ENCODE peak calls at places on chromosomes 1 and 21, in seven cellular contexts. N is neural progenitor cell, C is GM23338, T is tibial nerve, J is upper lobe of right lung, G is lower lobe of right lung, M is left ventricle myocardium inferior. O is an unnamed sample. For H3K4me1, the result is how much of the 10 kb centered on the place peaks cover.

GRCh38 chr1:231200417-231201031 is 38.7 kb downstream of the TRIM67 start:
- DNase-seq in N (no peak), C (no peak), M (no peak), J (no peak), T (no peak), G (no peak), O (no peak)

GRCh38 chr1:169604781-169605560 is 18.7 kb upstream of the F5 start:
- DNase-seq in N (no peak), G (peak), M (peak), C (no peak), T (no peak), J (peak), O (no peak)

GRCh38 chr1:43234267-43234666 is 35.5 kb upstream of the TMEM125 start:
- DNase-seq in T (no peak), J (no peak), C (no peak), M (no peak), N (no peak), G (no peak), O (no peak)

GRCh38 chr1:226826479-226827245 is 43.8 kb upstream of the PSEN2 start:
- DNase-seq in G (peak), T (no peak), J (no peak), C (no peak), N (no peak), M (no peak), O (no peak)

GRCh38 chr1:6691507-6691906 is 10.1 kb downstream of the DNAJC11 start:
- DNase-seq in J (no peak), N (no peak), T (no peak), M (no peak), C (no peak), G (no peak), O (no peak)

GRCh38 chr1:44907909-44908308 is 64.9 kb upstream of the PTCH2 start:
- DNase-seq in M (no peak), C (no peak), N (no peak), G (no peak), T (no peak), J (no peak), O (no peak)

GRCh38 chr1:192811594-192812239 is 2.9 kb downstream of the RGS2 start:
- DNase-seq in M (no peak), J (no peak), C (no peak), T (no peak), G (no peak), N (no peak), O (no peak)

GRCh38 chr1:110420023-110420662 is 12.6 kb upstream of the LAMTOR5 start:
- DNase-seq in J (no peak), C (no peak), T (no peak), M (no peak), G (no peak), N (no peak), O (no peak)

GRCh38 chr21:45893166-45894106 is 88.1 kb upstream of the COL6A1 start:
- DNase-seq in N (no peak), T (no peak), M (no peak), J (no peak), C (no peak), G (peak), O (no peak)

GRCh38 chr1:196558424-196558823 is 49.8 kb downstream of the KCNT2 start:
- DNase-seq in T (peak), G (no peak), C (no peak), N (no peak), J (no peak), M (no peak), O (no peak)

GRCh38 chr21:34544032-34544496 is 32.1 kb upstream of the KCNE1 start:
- DNase-seq in T (peak), J (peak), M (peak), C (peak), N (peak), G (peak), O (peak)

GRCh38 chr1:63486679-63487078 is 36.3 kb downstream of the ITGB3BP start:
- DNase-seq in N (no peak), T (no peak), G (no peak), M (no peak), J (no peak), C (no peak), O (no peak)

GRCh38 chr1:226668173-226668560 is 70.9 kb downstream of the ITPKB start:
- DNase-seq in J (no peak), G (no peak), C (peak), M (no peak), T (no peak), N (no peak), O (no peak)

GRCh38 chr1:101075926-101076325 is 50.3 kb upstream of the DPH5 start:
- DNase-seq in T (no peak), C (no peak), J (no peak), N (no peak), G (no peak), M (no peak), O (no peak)

GRCh38 chr1:154220970-154221814 is 437 bp downstream of the UBAP2L start:
- DNase-seq in M (peak), C (peak), N (peak), T (peak), G (peak), J (peak), O (peak)

GRCh38 chr1:46492269-46492853 is 2.7 kb downstream of the DMBX1 start:
- DNase-seq in J (no peak), G (no peak), C (no peak), M (no peak), T (no peak), N (no peak), O (no peak)

GRCh38 chr1:248710305-248710900 is 7.8 kb upstream of the OR14I1 start:
- DNase-seq in T (no peak), G (no peak), C (no peak), J (no peak), N (no peak), M (no peak), O (no peak)

GRCh38 chr1:5901841-5902240 is 90.4 kb downstream of the NPHP4 start:
- DNase-seq in C (peak), G (no peak), J (no peak), N (no peak), T (no peak), M (no peak), O (no peak)

GRCh38 chr21:43892334-43892733 is 27.3 kb downstream of the AGPAT3 start:
- DNase-seq in J (no peak), G (no peak), C (no peak), N (no peak), M (no peak), T (no peak), O (no peak)

GRCh38 chr1:17276568-17276967 is 27.7 kb downstream of the PADI3 start:
- DNase-seq in T (no peak), C (no peak), N (no peak), M (no peak), G (peak), J (peak), O (no peak)

GRCh38 chr1:18316764-18317163 is 164.0 kb upstream of the KLHDC7A start:
- DNase-seq in M (no peak), J (no peak), N (no peak), G (no peak), T (no peak), C (no peak), O (no peak)

DNA sequence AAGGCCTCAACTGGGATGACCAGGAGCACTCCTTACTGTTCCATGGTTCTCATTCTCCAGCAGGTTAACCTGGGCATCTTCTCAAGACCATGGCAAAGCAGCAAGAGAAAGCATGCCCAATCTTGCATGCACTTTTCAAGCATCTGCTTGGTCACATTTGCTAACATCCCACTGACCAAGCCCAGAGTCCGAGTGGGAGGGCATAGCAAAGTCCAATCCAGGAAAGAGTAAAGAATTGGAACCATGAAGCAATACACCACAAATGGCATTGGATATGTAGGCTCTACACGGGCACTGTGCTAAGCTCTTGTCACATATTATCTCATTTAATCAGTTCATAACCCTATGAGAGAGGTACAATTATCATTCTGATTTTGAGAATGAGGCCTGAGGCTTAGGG is 73.6 kb downstream of the PAPPA2 start:
- DNase-seq in G (no peak), N (no peak), T (no peak), M (no peak), J (no peak), C (no peak), O (no peak)
- H3K27ac ChIP-seq in G (no peak), N (no peak), T (no peak), M (no peak), J (no peak), C (no peak), O (no peak)

DNA sequence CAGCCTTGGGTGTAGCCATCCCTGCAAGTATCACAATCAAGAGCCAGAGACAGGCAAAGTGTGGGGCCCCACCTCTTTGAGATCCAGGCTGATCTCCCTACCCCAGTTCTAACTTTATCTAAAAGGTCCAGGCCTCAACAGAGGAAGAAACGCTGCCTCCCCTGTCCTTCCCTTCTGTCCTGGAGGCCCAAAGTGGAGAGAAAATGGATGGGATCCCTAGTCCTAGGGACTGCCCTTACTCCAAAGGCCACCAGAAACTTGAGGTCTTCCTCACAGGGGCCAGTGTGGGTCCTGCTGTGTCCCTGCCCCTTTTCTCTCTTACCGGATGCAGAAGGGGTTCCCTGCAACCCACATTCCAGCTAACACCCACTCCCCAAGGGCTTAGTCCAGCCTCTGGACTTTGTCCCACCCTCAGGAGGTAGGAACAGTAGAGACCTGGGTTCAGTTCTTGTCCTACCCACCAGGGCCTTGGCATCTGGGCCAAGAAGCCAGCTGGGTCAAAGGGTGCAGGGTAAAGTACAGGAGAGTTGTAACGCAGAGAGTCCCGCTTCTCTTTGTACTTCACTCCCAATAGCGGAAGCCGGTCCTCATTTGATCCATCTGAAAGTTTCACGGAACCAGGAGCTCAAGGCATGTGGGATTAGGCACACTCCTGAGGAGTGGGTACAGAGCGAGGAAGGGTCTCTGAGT is 1.9 kb downstream of the HDGF start:
- DNase-seq in N (no peak), T (no peak), C (no peak), J (no peak), G (peak), M (no peak), O (no peak)
- H3K4me1 ChIP-seq in N (under half), T (under half), C (half or more), J (half or more), G (half or more), M (half or more), O (half or more)

GRCh38 chr1:3460653-3461237 is 6.3 kb downstream of the ARHGEF16 start:
- DNase-seq in N (no peak), M (no peak), T (no peak), C (no peak), G (no peak), J (no peak), O (no peak)
- H3K27ac ChIP-seq in N (no peak), M (peak), T (peak), C (no peak), G (no peak), J (no peak), O (no peak)

GRCh38 chr1:10509823-10510509 is 35.2 kb downstream of the PEX14 start:
- DNase-seq in G (no peak), M (no peak), J (no peak), C (no peak), T (no peak), N (no peak), O (no peak)
- H3K4me1 ChIP-seq in G (half or more), M (half or more), J (under half), C (under half), T (under half), N (under half), O (under half)

DNA sequence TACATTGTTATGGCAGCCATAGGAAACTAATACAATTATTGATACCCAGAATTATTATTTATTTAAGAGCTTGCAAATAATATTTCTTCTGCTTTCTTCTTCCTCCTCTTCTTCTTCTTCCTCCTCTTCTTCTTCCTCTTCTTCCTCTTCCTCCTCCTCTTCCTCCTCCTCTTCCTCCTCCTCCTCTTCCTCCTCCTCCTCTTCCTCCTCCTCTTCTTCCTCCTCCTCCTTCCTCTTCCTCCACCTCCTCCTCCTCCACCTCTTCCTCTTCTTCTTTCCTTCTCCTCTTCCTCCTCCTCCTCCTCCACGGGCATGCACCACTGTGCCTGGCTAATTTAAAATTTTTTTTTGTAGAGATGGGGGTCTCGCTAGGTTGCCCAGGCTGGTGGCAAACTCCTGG is 95.6 kb upstream of the BCAR3 start:
- DNase-seq in C (no peak), M (no peak), J (no peak), N (no peak), T (no peak), G (no peak), O (no peak)
- H3K27ac ChIP-seq in C (no peak), M (no peak), J (no peak), N (no peak), T (no peak), G (no peak), O (no peak)

GRCh38 chr1:91727763-91728162 is 158.2 kb downstream of the TGFBR3 start:
- DNase-seq in T (no peak), G (no peak), M (no peak), C (no peak), J (no peak), N (no peak), O (no peak)
- H3K4me1 ChIP-seq in T (under half), G (under half), M (half or more), C (under half), J (under half), N (under half), O (half or more)

GRCh38 chr1:244431166-244431565 is 20.5 kb downstream of the ADSS2 start:
- DNase-seq in J (no peak), C (no peak), M (no peak), T (no peak), G (no peak), N (no peak), O (no peak)

GRCh38 chr1:244427647-244428046 is 24.1 kb downstream of the ADSS2 start:
- DNase-seq in N (no peak), C (no peak), G (no peak), T (no peak), J (no peak), M (no peak), O (no peak)

GRCh38 chr1:244424649-244425334 is 26.9 kb downstream of the ADSS2 start:
- DNase-seq in G (no peak), T (no peak), C (no peak), J (no peak), N (no peak), M (no peak), O (no peak)

GRCh38 chr1:244435562-244436205 is 16.0 kb downstream of the ADSS2 start:
- DNase-seq in C (no peak), N (no peak), T (no peak), M (no peak), G (no peak), J (no peak), O (no peak)

DNA sequence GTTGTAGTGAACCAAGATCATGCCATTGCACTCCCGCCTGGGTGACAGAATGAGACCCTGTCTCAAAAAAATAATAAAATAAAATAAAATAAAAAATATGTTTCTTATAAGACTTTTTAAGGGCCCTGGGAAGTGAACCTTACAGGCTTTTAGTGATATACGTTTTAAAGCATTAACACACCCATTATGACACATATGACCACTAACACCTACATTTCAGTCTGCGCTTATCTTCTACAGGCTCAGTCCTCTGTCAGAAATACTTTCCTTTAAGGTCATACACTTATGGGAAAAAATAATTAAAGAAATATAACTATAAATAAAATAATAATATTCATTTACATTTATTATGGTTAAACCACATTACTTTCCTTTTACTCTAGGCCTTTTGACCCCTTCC is 21.9 kb downstream of the ADSS2 start:
- DNase-seq in C (no peak), G (no peak), N (no peak), T (no peak), M (no peak), J (no peak), O (no peak)
- H3K27ac ChIP-seq in C (no peak), G (no peak), N (no peak), T (no peak), M (no peak), J (no peak), O (no peak)

GRCh38 chr1:36168538-36168937 is 12.6 kb downstream of the MAP7D1 start:
- DNase-seq in M (no peak), J (no peak), G (no peak), C (no peak), T (no peak), N (no peak), O (no peak)

GRCh38 chr1:36164399-36164798 is 8.4 kb downstream of the MAP7D1 start:
- DNase-seq in C (no peak), T (no peak), M (no peak), J (no peak), N (no peak), G (no peak), O (no peak)

GRCh38 chr1:36165145-36165544 is 9.2 kb downstream of the MAP7D1 start:
- DNase-seq in N (no peak), C (no peak), M (no peak), G (no peak), T (no peak), J (no peak), O (no peak)

GRCh38 chr1:36166136-36166535 is 10.2 kb downstream of the MAP7D1 start:
- DNase-seq in J (no peak), G (no peak), M (no peak), N (no peak), T (no peak), C (no peak), O (no peak)

DNA sequence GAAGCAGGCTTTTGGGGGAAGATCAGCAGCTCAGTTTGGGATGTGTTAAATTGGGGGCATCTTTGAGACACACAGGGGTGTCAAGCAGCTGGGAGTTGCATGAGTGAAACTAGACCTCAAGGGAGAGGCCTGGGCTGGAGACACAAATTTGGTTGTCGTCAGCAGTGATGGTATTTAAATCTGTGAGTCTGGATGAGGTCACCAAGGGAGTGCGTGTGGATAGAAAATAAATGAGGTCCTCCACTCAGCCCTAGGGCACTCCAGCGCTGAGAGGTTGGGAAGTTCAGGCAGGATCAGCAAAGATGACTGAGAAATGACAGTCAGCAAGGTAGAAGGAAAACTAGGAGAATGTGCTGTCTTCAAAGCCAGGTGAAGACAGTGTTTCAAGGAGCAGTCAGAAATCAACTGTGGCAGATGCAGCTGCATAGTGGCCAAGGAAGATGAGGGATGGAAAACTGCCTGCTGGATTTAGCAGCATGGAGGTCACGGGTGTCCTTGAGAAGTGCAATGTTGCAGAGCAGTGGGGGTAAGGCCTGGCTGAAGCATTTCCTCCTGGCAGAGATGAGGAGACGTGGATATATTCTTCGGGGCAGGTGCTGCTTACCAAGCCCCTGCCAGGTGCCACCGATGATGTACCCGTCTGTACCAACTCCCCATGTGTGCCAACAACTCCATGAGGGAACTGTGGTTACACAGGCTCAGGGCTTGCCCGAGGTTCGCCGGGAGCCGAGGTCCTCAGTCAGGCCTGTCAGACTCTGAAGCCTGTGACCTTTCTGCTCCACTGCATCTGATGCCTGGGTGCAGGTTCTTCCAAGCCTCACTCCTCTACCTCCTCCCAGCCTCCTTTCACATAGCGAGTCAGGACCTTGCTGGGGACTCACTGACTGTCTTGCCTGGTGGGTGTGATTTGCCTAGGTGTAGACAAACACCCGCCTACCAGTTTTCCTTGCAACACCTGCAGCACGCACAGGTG is 11.3 kb downstream of the MAP7D1 start:
- DNase-seq in J (no peak), G (no peak), N (no peak), T (no peak), M (no peak), C (no peak), O (no peak)
- H3K4me1 ChIP-seq in J (under half), G (half or more), N (under half), T (under half), M (half or more), C (under half), O (half or more)

GRCh38 chr1:213984387-213985180 is 3.2 kb upstream of the PROX1 start:
- DNase-seq in N (peak), T (no peak), J (no peak), C (peak), M (no peak), G (no peak), O (peak)

GRCh38 chr1:213980906-213981305 is 6.9 kb upstream of the PROX1 start:
- DNase-seq in N (peak), C (peak), T (no peak), J (no peak), M (no peak), G (no peak), O (no peak)

GRCh38 chr1:213982814-213983588 is 4.8 kb upstream of the PROX1 start:
- DNase-seq in M (peak), J (no peak), C (peak), N (peak), G (no peak), T (no peak), O (peak)

GRCh38 chr1:213983589-213984386 is 4.0 kb upstream of the PROX1 start:
- DNase-seq in N (peak), G (no peak), J (no peak), C (peak), T (no peak), M (no peak), O (peak)

GRCh38 chr1:213982515-213982813 is 5.3 kb upstream of the PROX1 start:
- DNase-seq in N (no peak), M (no peak), C (no peak), G (no peak), T (no peak), J (no peak), O (no peak)
- H3K27ac ChIP-seq in N (no peak), M (no peak), C (no peak), G (no peak), T (no peak), J (no peak), O (peak)

O was measured in thyroid gland.